ENCODE peak calls at places on chromosomes 11 and 22, in eight cellular contexts. X, R, Q, G, F, V, E and C are unnamed samples. For H3K4me1, the result is how much of the 10 kb centered on the place peaks cover.

GRCh38 chr22:46057762-46058420 is 80.9 kb upstream of the WNT7B start:
- DNase-seq in E (no peak), Q (no peak), F (peak), V (peak), X (peak), R (peak), G (no peak), C (peak)

GRCh38 chr22:20721409-20722218 is 52.3 kb upstream of the SERPIND1 start:
- DNase-seq in F (peak), V (no peak), E (no peak), G (no peak), Q (no peak), R (no peak), X (no peak), C (no peak)

GRCh38 chr11:127493330-127493729 is 492.8 kb upstream of the KIRREL3 start:
- DNase-seq in G (no peak), X (no peak), V (no peak), F (no peak), E (no peak), Q (no peak), R (no peak), C (no peak)

GRCh38 chr22:46736705-46737104 is 1.3 kb downstream of the CERK start:
- DNase-seq in X (peak), Q (no peak), G (no peak), R (no peak), V (no peak), F (no peak), E (no peak), C (no peak)

GRCh38 chr11:69419662-69420061 is 61.8 kb upstream of the LINC01488 start:
- DNase-seq in R (no peak), G (no peak), E (no peak), Q (no peak), V (no peak), X (no peak), F (peak), C (no peak)

GRCh38 chr11:126152586-126152985 is 58.9 kb downstream of the RPUSD4 start:
- DNase-seq in X (no peak), Q (no peak), G (no peak), V (no peak), F (no peak), E (no peak), R (no peak), C (no peak)

GRCh38 chr11:21446939-21447590 is 745.8 kb upstream of the ANO5 start:
- DNase-seq in X (no peak), V (no peak), F (no peak), Q (no peak), E (no peak), R (no peak), G (no peak), C (no peak)

GRCh38 chr22:42432818-42433217 is 615 bp upstream of the NFAM1 start:
- DNase-seq in Q (no peak), E (no peak), G (no peak), R (no peak), X (no peak), V (no peak), F (no peak), C (no peak)

DNA sequence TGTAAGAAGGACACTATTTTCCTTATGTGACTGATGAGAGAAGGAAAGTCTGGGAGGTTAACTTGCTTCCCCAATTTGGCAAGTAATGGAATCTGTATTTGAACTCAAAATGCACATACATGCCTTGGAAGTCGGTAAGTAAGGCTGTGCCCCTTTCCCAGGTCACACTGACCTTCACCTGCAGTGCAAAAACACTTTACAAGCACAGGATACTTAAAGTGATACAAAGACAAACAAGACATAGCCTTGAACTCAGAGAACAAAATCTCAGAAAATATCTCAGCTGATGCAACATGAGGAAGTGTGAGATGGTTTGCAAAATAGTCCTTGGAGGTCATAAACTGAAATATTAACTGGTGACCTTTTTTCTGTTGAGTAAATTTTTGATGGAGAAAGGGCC is 251.1 kb downstream of the RAB38 start:
- DNase-seq in X (no peak), R (no peak), E (no peak), G (no peak), Q (no peak), F (no peak), V (no peak), C (no peak)
- H3K4me1 ChIP-seq in X (under half), R (under half), E (under half), G (under half), Q (under half), F (under half), V (under half), C (under half)

GRCh38 chr11:92212530-92212929 is 12.1 kb upstream of the FAT3 start:
- DNase-seq in V (no peak), F (no peak), R (no peak), X (no peak), E (no peak), Q (no peak), G (no peak), C (no peak)

GRCh38 chr11:92206441-92206840 is 18.2 kb upstream of the FAT3 start:
- DNase-seq in F (no peak), E (no peak), Q (no peak), V (no peak), X (no peak), G (no peak), R (no peak), C (no peak)

GRCh38 chr11:92216789-92217188 is 7.8 kb upstream of the FAT3 start:
- DNase-seq in E (no peak), X (no peak), R (no peak), F (no peak), V (no peak), G (no peak), Q (no peak), C (no peak)

GRCh38 chr11:92211576-92212167 is 12.9 kb upstream of the FAT3 start:
- DNase-seq in G (no peak), E (no peak), X (no peak), V (no peak), F (no peak), R (no peak), Q (no peak), C (peak)
- TF ChIP-seq CTCF in G (peak), E (peak), X (peak), V (peak), F (no peak), R (no peak), Q (no peak), C (peak)

DNA sequence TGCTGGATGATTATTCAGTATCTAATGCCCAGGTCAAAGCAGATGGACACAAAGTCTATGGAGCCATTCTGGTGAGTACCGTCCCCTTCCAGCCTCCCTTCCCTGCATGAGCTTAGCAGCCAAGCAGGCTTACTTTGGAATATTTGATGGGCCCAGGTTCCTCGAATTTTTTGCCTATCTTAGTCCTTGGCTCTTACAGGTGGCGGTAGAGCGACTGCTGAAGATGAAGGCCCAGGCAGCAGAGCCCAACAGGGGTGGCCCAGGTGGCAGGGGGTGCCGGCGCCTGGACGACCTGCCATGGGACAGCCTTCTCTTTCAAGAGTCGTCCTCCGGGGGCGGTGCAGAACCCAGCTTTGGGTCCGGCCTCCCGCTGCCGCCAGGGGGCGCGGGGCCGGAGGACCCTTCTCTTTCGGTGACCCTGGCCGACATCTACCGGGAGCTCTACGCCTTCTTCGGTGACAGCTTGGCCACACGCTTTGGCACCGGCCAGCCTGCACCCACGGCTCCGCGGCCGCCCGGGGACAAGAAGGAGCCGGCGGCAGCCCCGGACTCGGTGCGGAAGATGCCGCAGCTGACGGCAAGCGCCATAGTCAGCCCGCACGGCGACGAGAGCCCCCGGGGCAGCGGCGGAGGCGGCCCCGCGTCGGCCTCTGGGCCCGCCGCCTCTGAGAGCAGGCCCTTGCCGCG is 741 bp upstream of the TMEM179B start:
- DNase-seq in F (peak), R (peak), Q (peak), G (no peak), E (peak), V (peak), X (peak), C (peak)
- TF ChIP-seq POLR2AphosphoS5 in F (no peak), R (no peak), Q (peak), G (no peak), E (peak), V (peak), X (peak), C (peak)

GRCh38 chr22:44523981-44524759 is 26.1 kb upstream of the RTL6 start:
- DNase-seq in E (peak), G (no peak), V (peak), R (no peak), Q (no peak), X (peak), F (no peak), C (no peak)
- H3K4me1 ChIP-seq in E (under half), G (under half), V (under half), R (under half), Q (under half), X (under half), F (under half), C (under half)

GRCh38 chr11:124510279-124510678 is 33.2 kb downstream of the OR8B12 start:
- DNase-seq in Q (no peak), R (no peak), F (peak), E (no peak), G (no peak), V (no peak), X (no peak), C (no peak)

GRCh38 chr11:124517314-124517713 is 26.1 kb downstream of the OR8B12 start:
- DNase-seq in V (no peak), G (no peak), R (no peak), F (no peak), Q (no peak), E (no peak), X (no peak), C (no peak)

GRCh38 chr11:124511739-124512138 is 31.7 kb downstream of the OR8B12 start:
- DNase-seq in R (no peak), V (no peak), F (no peak), Q (no peak), E (no peak), G (no peak), X (no peak), C (no peak)
- TF ChIP-seq CTCF in R (no peak), V (no peak), F (no peak), Q (no peak), E (no peak), G (no peak), X (no peak), C (no peak)

GRCh38 chr11:114310095-114310494 is 13.9 kb downstream of the NNMT start:
- DNase-seq in G (no peak), E (no peak), X (no peak), V (no peak), R (no peak), Q (no peak), F (no peak), C (no peak)

GRCh38 chr11:114304969-114305368 is 8.8 kb downstream of the NNMT start:
- DNase-seq in F (no peak), E (no peak), X (no peak), R (no peak), G (no peak), V (no peak), Q (no peak), C (no peak)

GRCh38 chr11:114309517-114309916 is 13.3 kb downstream of the NNMT start:
- DNase-seq in G (no peak), E (no peak), V (no peak), Q (no peak), F (no peak), R (no peak), X (no peak), C (no peak)

GRCh38 chr11:114308689-114309089 is 12.5 kb downstream of the NNMT start:
- DNase-seq in E (no peak), F (no peak), Q (no peak), V (no peak), X (no peak), R (peak), G (no peak), C (no peak)

DNA sequence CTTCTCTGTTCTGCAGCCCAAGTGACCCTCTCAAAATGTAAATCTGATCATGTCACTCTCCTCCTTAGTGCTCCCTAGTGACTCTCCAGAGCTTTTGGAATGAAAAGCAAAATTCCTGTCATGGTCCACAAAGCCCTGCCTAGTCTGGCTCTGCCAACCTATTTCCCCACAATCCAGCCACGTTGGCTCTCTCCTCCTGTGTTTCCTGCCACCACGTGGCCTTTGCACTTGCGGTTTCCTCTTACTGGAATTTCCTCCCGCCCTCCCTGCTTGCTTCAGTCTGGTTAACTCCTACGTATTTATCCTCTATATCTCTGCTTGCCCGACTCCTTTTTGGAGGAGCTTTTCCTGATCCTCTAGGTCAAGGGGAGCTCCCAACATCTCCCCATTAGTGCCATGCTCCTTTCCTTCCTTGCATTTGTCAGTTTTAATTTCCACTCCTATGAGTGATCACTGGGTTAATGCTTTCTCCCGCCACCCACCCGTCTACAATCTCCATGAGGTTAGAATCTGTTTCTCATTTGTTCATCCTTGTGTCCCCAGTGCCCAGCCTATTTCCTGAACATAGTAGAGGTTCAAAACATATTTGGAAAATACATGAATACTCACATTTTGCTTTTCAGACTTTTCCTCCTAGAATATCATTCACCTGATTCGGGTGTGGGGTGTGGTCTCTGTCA is 11.5 kb downstream of the NNMT start:
- DNase-seq in V (peak), Q (no peak), G (no peak), E (no peak), R (peak), X (no peak), F (no peak), C (no peak)
- TF ChIP-seq POLR2AphosphoS5 in V (peak), Q (peak), G (no peak), E (no peak), R (peak), X (peak), F (peak), C (no peak)

GRCh38 chr11:65303542-65303941 is 11.1 kb upstream of the CDC42EP2 start:
- DNase-seq in F (no peak), R (no peak), X (no peak), E (no peak), V (no peak), G (no peak), Q (no peak), C (no peak)
- H3K4me1 ChIP-seq in F (under half), R (under half), X (under half), E (under half), V (half or more), G (under half), Q (under half), C (under half)